ENCODE peak calls at places on chromosomes 5 and 9, in six cellular contexts. X is cardiac fibroblast, T is left ventricle myocardium inferior, V is GM06990, O is AG09309, A is HCT116. H is an unnamed sample.

GRCh38 chr5:35246411-35246810 is 16.1 kb upstream of the PRLR start:
- DNase-seq in V (no peak), O (no peak), X (no peak), T (no peak), A (no peak), H (no peak)

GRCh38 chr9:93587651-93588347 is 11.4 kb downstream of the PHF2 start:
- DNase-seq in X (no peak), V (no peak), T (no peak), O (no peak), A (no peak), H (no peak)

GRCh38 chr5:177402271-177403043 is 2.0 kb upstream of the PFN3 start:
- DNase-seq in O (no peak), T (peak), V (peak), X (peak), A (peak), H (peak)

GRCh38 chr5:181232593-181232992 is 9.5 kb downstream of the TRIM41 start:
- DNase-seq in T (no peak), X (no peak), A (no peak), O (no peak), V (no peak), H (no peak)

GRCh38 chr9:826500-827280 is 14.8 kb upstream of the DMRT1 start:
- DNase-seq in O (no peak), A (no peak), T (no peak), V (no peak), X (no peak), H (no peak)

GRCh38 chr9:7454490-7455110 is 345.0 kb downstream of the DMAC1 start:
- DNase-seq in A (no peak), T (no peak), X (no peak), V (no peak), O (no peak), H (no peak)

GRCh38 chr9:135249191-135249590 is 161.7 kb downstream of the OLFM1 start:
- DNase-seq in O (no peak), A (no peak), T (peak), X (no peak), V (no peak), H (no peak)

GRCh38 chr9:38164659-38165221 is 95.7 kb upstream of the SHB start:
- DNase-seq in X (no peak), O (no peak), A (no peak), V (no peak), T (no peak), H (no peak)

GRCh38 chr9:137000177-137000930 is 4.0 kb upstream of the CLIC3 start:
- DNase-seq in A (no peak), T (no peak), O (peak), V (peak), X (peak), H (peak)

GRCh38 chr5:178740181-178740557 is 9.7 kb upstream of the ZNF354A start:
- DNase-seq in O (no peak), X (no peak), A (no peak), V (no peak), T (no peak), H (no peak)

GRCh38 chr9:93948456-93949072 is 6.6 kb downstream of the BARX1 start:
- DNase-seq in V (no peak), O (no peak), X (no peak), T (no peak), A (no peak), H (no peak)

GRCh38 chr5:151079838-151080619 is 805 bp downstream of the TNIP1 start:
- DNase-seq in A (no peak), X (peak), T (no peak), O (no peak), V (no peak), H (peak)

GRCh38 chr5:107672212-107673105 is 1.7 kb upstream of the EFNA5 start:
- DNase-seq in A (peak), O (peak), T (peak), V (peak), X (peak), H (peak)

DNA sequence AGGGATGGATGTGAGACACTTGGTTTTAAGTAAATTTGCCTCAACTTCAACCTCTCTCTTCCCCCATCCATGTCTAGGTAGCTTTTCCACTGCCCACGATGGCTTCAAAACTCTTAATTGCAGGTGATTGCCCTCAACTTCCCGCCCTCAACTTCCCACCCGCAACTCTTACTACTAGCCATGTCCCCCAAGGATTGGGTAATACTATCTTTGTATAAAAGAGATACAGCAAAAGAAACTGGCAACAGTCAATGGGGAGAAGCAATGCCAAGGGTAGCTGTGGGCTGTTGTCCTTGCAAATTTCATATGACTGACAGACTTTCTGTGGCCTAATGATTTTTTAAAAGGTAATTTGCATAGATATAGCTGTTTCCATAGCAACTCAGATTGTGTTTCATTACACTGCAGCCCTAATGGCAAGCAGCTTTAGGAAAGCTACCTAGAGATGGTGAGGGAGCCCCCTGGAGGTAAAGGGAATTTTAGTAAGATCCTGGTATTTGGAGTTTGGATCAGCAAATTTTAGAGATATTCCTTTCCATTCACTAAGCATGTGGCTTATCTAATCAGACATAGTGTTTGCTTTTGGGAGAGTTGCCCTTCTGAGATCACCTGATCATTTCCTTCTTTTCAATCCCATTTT is 421.5 kb upstream of the DAP start:
- DNase-seq in T (no peak), V (no peak), O (no peak), X (peak), A (peak), H (peak)
- TF ChIP-seq CTCF in T (peak), V (peak), O (peak), X (peak), A (peak), H (no peak)

GRCh38 chr9:22037954-22038690 is 29.0 kb upstream of the CDKN2B start:
- DNase-seq in X (peak), T (no peak), V (no peak), O (no peak), A (peak), H (no peak)
- TF ChIP-seq CTCF in X (peak), T (peak), V (peak), O (peak), A (peak), H (peak)

GRCh38 chr5:133415906-133416305 is 196.4 kb downstream of the FSTL4 start:
- DNase-seq in A (no peak), O (no peak), T (no peak), V (no peak), X (no peak), H (no peak)

GRCh38 chr5:133410335-133410828 is 202.0 kb downstream of the FSTL4 start:
- DNase-seq in O (no peak), V (no peak), X (no peak), T (no peak), A (no peak), H (no peak)

GRCh38 chr5:133415506-133415905 is 196.8 kb downstream of the FSTL4 start:
- DNase-seq in O (no peak), X (no peak), T (no peak), V (no peak), A (no peak), H (no peak)

GRCh38 chr5:133409210-133409674 is 203.1 kb downstream of the FSTL4 start:
- DNase-seq in V (no peak), X (no peak), T (no peak), A (no peak), O (no peak), H (no peak)

DNA sequence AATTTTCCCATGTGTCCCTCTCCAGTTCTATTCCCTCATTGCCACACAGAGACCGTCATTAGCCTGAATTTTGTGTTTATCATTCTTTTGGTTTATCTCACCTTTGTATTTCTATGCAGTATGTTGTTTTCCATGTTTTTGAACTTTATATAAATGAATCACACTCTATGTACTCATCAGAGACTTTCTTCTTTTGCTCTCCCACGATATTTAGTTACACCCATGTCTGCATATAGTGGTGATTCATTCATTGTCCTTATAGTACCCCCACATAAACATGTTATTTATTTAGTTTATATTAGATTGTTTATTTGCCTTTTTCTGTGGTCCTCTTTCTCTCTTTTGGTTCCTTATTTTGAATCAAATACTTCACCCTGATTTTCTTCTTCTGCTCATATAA is 199.7 kb downstream of the FSTL4 start:
- DNase-seq in X (no peak), T (no peak), A (no peak), V (no peak), O (no peak), H (no peak)
- TF ChIP-seq CTCF in X (no peak), T (no peak), A (no peak), V (no peak), O (no peak), H (no peak)

GRCh38 chr5:16489322-16489791 is 23.8 kb upstream of the ZNF622 start:
- DNase-seq in V (no peak), X (peak), T (no peak), O (peak), A (peak), H (no peak)
- TF ChIP-seq CTCF in V (peak), X (peak), T (peak), O (peak), A (peak), H (peak)